ENCODE peak calls at places on chromosomes 11 and 22, in four cellular contexts. One of them, this sample, is unnamed.

GRCh38 chr11:68340003-68340767 is 27.8 kb downstream of the LRP5 start:
- DNase-seq in GDM1: no peak
- DNase-seq in stimulated activated CD8-positive, alpha-beta memory T cell treated with anti-CD3 and anti-CD28 coated beads, Interleukin-4, amount 100 ng/mL, for 1 hour: peak
- DNase-seq in kidney tubule cell: no peak
- DNase-seq in this sample: no peak

GRCh38 chr11:60378359-60378758 is at the start of gene MS4A7:
- DNase-seq in GDM1: peak
- DNase-seq in stimulated activated CD8-positive, alpha-beta memory T cell treated with anti-CD3 and anti-CD28 coated beads, Interleukin-4, amount 100 ng/mL, for 1 hour: no peak
- DNase-seq in kidney tubule cell: peak
- DNase-seq in this sample: no peak

GRCh38 chr11:1825039-1825740 is 9.6 kb upstream of the SYT8 start:
- DNase-seq in GDM1: no peak
- DNase-seq in stimulated activated CD8-positive, alpha-beta memory T cell treated with anti-CD3 and anti-CD28 coated beads, Interleukin-4, amount 100 ng/mL, for 1 hour: no peak
- DNase-seq in kidney tubule cell: no peak
- DNase-seq in this sample: no peak

GRCh38 chr11:129061466-129062194 is 119.0 kb upstream of the TP53AIP1 start:
- DNase-seq in GDM1: no peak
- DNase-seq in stimulated activated CD8-positive, alpha-beta memory T cell treated with anti-CD3 and anti-CD28 coated beads, Interleukin-4, amount 100 ng/mL, for 1 hour: no peak
- DNase-seq in kidney tubule cell: peak
- DNase-seq in this sample: no peak

GRCh38 chr11:44531636-44532035 is 33.8 kb upstream of the CD82 start:
- DNase-seq in GDM1: no peak
- DNase-seq in stimulated activated CD8-positive, alpha-beta memory T cell treated with anti-CD3 and anti-CD28 coated beads, Interleukin-4, amount 100 ng/mL, for 1 hour: no peak
- DNase-seq in kidney tubule cell: no peak
- DNase-seq in this sample: no peak

GRCh38 chr11:57800444-57801184 is 39.0 kb downstream of the CTNND1 start:
- DNase-seq in GDM1: peak
- DNase-seq in stimulated activated CD8-positive, alpha-beta memory T cell treated with anti-CD3 and anti-CD28 coated beads, Interleukin-4, amount 100 ng/mL, for 1 hour: no peak
- DNase-seq in kidney tubule cell: peak
- DNase-seq in this sample: peak

GRCh38 chr11:64877390-64878222 is 815 bp downstream of the EHD1 start:
- DNase-seq in GDM1: no peak
- DNase-seq in stimulated activated CD8-positive, alpha-beta memory T cell treated with anti-CD3 and anti-CD28 coated beads, Interleukin-4, amount 100 ng/mL, for 1 hour: no peak
- DNase-seq in kidney tubule cell: no peak
- DNase-seq in this sample: no peak

GRCh38 chr22:44245438-44245837 is 64.7 kb downstream of the PARVG start:
- DNase-seq in GDM1: no peak
- DNase-seq in stimulated activated CD8-positive, alpha-beta memory T cell treated with anti-CD3 and anti-CD28 coated beads, Interleukin-4, amount 100 ng/mL, for 1 hour: no peak
- DNase-seq in kidney tubule cell: no peak
- DNase-seq in this sample: no peak

GRCh38 chr11:70525006-70525405 is 126.7 kb downstream of the CTTN start:
- DNase-seq in GDM1: no peak
- DNase-seq in stimulated activated CD8-positive, alpha-beta memory T cell treated with anti-CD3 and anti-CD28 coated beads, Interleukin-4, amount 100 ng/mL, for 1 hour: no peak
- DNase-seq in kidney tubule cell: no peak
- DNase-seq in this sample: no peak

GRCh38 chr11:110130642-110131238 is 37.5 kb downstream of the ZC3H12C start:
- DNase-seq in GDM1: no peak
- DNase-seq in stimulated activated CD8-positive, alpha-beta memory T cell treated with anti-CD3 and anti-CD28 coated beads, Interleukin-4, amount 100 ng/mL, for 1 hour: no peak
- DNase-seq in kidney tubule cell: peak
- DNase-seq in this sample: no peak

GRCh38 chr11:122440783-122441701 is 214.5 kb upstream of the UBASH3B start:
- DNase-seq in GDM1: no peak
- DNase-seq in stimulated activated CD8-positive, alpha-beta memory T cell treated with anti-CD3 and anti-CD28 coated beads, Interleukin-4, amount 100 ng/mL, for 1 hour: no peak
- DNase-seq in kidney tubule cell: no peak
- DNase-seq in this sample: no peak

GRCh38 chr11:65078151-65078550 is 5.7 kb downstream of the CDCA5 start:
- DNase-seq in GDM1: peak
- DNase-seq in stimulated activated CD8-positive, alpha-beta memory T cell treated with anti-CD3 and anti-CD28 coated beads, Interleukin-4, amount 100 ng/mL, for 1 hour: peak
- DNase-seq in kidney tubule cell: peak
- DNase-seq in this sample: no peak

GRCh38 chr11:120517390-120518315 is 6.1 kb downstream of the GRIK4 start:
- DNase-seq in GDM1: no peak
- DNase-seq in stimulated activated CD8-positive, alpha-beta memory T cell treated with anti-CD3 and anti-CD28 coated beads, Interleukin-4, amount 100 ng/mL, for 1 hour: no peak
- DNase-seq in kidney tubule cell: no peak
- DNase-seq in this sample: no peak

GRCh38 chr11:99693941-99694492 is 673.3 kb downstream of the CNTN5 start:
- DNase-seq in GDM1: no peak
- DNase-seq in stimulated activated CD8-positive, alpha-beta memory T cell treated with anti-CD3 and anti-CD28 coated beads, Interleukin-4, amount 100 ng/mL, for 1 hour: no peak
- DNase-seq in kidney tubule cell: peak
- DNase-seq in this sample: peak

GRCh38 chr22:46047226-46047625 is 70.3 kb upstream of the WNT7B start:
- DNase-seq in GDM1: no peak
- DNase-seq in stimulated activated CD8-positive, alpha-beta memory T cell treated with anti-CD3 and anti-CD28 coated beads, Interleukin-4, amount 100 ng/mL, for 1 hour: no peak
- DNase-seq in kidney tubule cell: no peak
- DNase-seq in this sample: no peak

GRCh38 chr11:353315-353857 is 15.9 kb upstream of the B4GALNT4 start:
- DNase-seq in GDM1: no peak
- DNase-seq in stimulated activated CD8-positive, alpha-beta memory T cell treated with anti-CD3 and anti-CD28 coated beads, Interleukin-4, amount 100 ng/mL, for 1 hour: no peak
- DNase-seq in kidney tubule cell: peak
- DNase-seq in this sample: peak

GRCh38 chr11:5967708-5968107 is 586 bp downstream of the OR56A5 start:
- DNase-seq in GDM1: no peak
- DNase-seq in stimulated activated CD8-positive, alpha-beta memory T cell treated with anti-CD3 and anti-CD28 coated beads, Interleukin-4, amount 100 ng/mL, for 1 hour: no peak
- DNase-seq in kidney tubule cell: peak
- DNase-seq in this sample: no peak

GRCh38 chr11:47512701-47513100 is 40.2 kb downstream of the CELF1 start:
- DNase-seq in GDM1: no peak
- DNase-seq in stimulated activated CD8-positive, alpha-beta memory T cell treated with anti-CD3 and anti-CD28 coated beads, Interleukin-4, amount 100 ng/mL, for 1 hour: no peak
- DNase-seq in kidney tubule cell: no peak
- DNase-seq in this sample: no peak

GRCh38 chr11:2213890-2214526 is 42.4 kb upstream of the TH start:
- DNase-seq in GDM1: no peak
- DNase-seq in stimulated activated CD8-positive, alpha-beta memory T cell treated with anti-CD3 and anti-CD28 coated beads, Interleukin-4, amount 100 ng/mL, for 1 hour: no peak
- DNase-seq in kidney tubule cell: no peak
- DNase-seq in this sample: no peak

GRCh38 chr11:46367244-46367915 is 14.1 kb upstream of the MDK start:
- DNase-seq in GDM1: peak
- DNase-seq in stimulated activated CD8-positive, alpha-beta memory T cell treated with anti-CD3 and anti-CD28 coated beads, Interleukin-4, amount 100 ng/mL, for 1 hour: peak
- DNase-seq in kidney tubule cell: peak
- DNase-seq in this sample: peak

GRCh38 chr11:111698852-111699559 is 67.2 kb downstream of the PPP2R1B start:
- DNase-seq in GDM1: no peak
- DNase-seq in stimulated activated CD8-positive, alpha-beta memory T cell treated with anti-CD3 and anti-CD28 coated beads, Interleukin-4, amount 100 ng/mL, for 1 hour: no peak
- DNase-seq in kidney tubule cell: no peak
- DNase-seq in this sample: no peak

GRCh38 chr11:390175-390574 is 3.8 kb upstream of the PKP3 start:
- DNase-seq in GDM1: no peak
- DNase-seq in stimulated activated CD8-positive, alpha-beta memory T cell treated with anti-CD3 and anti-CD28 coated beads, Interleukin-4, amount 100 ng/mL, for 1 hour: no peak
- DNase-seq in kidney tubule cell: no peak
- DNase-seq in this sample: no peak

GRCh38 chr11:57144531-57145320 is 37.0 kb upstream of the LRRC55 start:
- DNase-seq in GDM1: no peak
- DNase-seq in stimulated activated CD8-positive, alpha-beta memory T cell treated with anti-CD3 and anti-CD28 coated beads, Interleukin-4, amount 100 ng/mL, for 1 hour: no peak
- DNase-seq in kidney tubule cell: no peak
- DNase-seq in this sample: no peak

GRCh38 chr11:33884035-33884434 is 7.8 kb downstream of the LMO2 start:
- DNase-seq in GDM1: no peak
- DNase-seq in stimulated activated CD8-positive, alpha-beta memory T cell treated with anti-CD3 and anti-CD28 coated beads, Interleukin-4, amount 100 ng/mL, for 1 hour: no peak
- DNase-seq in kidney tubule cell: no peak
- DNase-seq in this sample: no peak

GRCh38 chr11:61362542-61362875 is 335 bp downstream of the TMEM138 start:
- DNase-seq in GDM1: peak
- DNase-seq in stimulated activated CD8-positive, alpha-beta memory T cell treated with anti-CD3 and anti-CD28 coated beads, Interleukin-4, amount 100 ng/mL, for 1 hour: no peak
- DNase-seq in kidney tubule cell: peak
- DNase-seq in this sample: peak

GRCh38 chr22:29456211-29456671 is 17.9 kb downstream of the RFPL1 start:
- DNase-seq in GDM1: no peak
- DNase-seq in stimulated activated CD8-positive, alpha-beta memory T cell treated with anti-CD3 and anti-CD28 coated beads, Interleukin-4, amount 100 ng/mL, for 1 hour: no peak
- DNase-seq in kidney tubule cell: peak
- DNase-seq in this sample: no peak

GRCh38 chr11:111414267-111414931 is 35.3 kb upstream of the POU2AF1 start:
- DNase-seq in GDM1: no peak
- DNase-seq in stimulated activated CD8-positive, alpha-beta memory T cell treated with anti-CD3 and anti-CD28 coated beads, Interleukin-4, amount 100 ng/mL, for 1 hour: no peak
- DNase-seq in kidney tubule cell: no peak
- DNase-seq in this sample: no peak

GRCh38 chr22:21952586-21953571 is at the start of gene PPM1F:
- DNase-seq in GDM1: peak
- DNase-seq in stimulated activated CD8-positive, alpha-beta memory T cell treated with anti-CD3 and anti-CD28 coated beads, Interleukin-4, amount 100 ng/mL, for 1 hour: peak
- DNase-seq in kidney tubule cell: peak
- DNase-seq in this sample: peak

GRCh38 chr11:88340366-88340930 is 2.9 kb upstream of the CTSC start:
- DNase-seq in GDM1: no peak
- DNase-seq in stimulated activated CD8-positive, alpha-beta memory T cell treated with anti-CD3 and anti-CD28 coated beads, Interleukin-4, amount 100 ng/mL, for 1 hour: no peak
- DNase-seq in kidney tubule cell: no peak
- DNase-seq in this sample: no peak

GRCh38 chr11:32494629-32495028 is 59.3 kb upstream of the WT1 start:
- DNase-seq in GDM1: no peak
- DNase-seq in stimulated activated CD8-positive, alpha-beta memory T cell treated with anti-CD3 and anti-CD28 coated beads, Interleukin-4, amount 100 ng/mL, for 1 hour: no peak
- DNase-seq in kidney tubule cell: no peak
- DNase-seq in this sample: no peak

GRCh38 chr22:49015993-49016908 is 811.4 kb downstream of the BRD1 start:
- DNase-seq in GDM1: no peak
- DNase-seq in stimulated activated CD8-positive, alpha-beta memory T cell treated with anti-CD3 and anti-CD28 coated beads, Interleukin-4, amount 100 ng/mL, for 1 hour: no peak
- DNase-seq in kidney tubule cell: no peak
- DNase-seq in this sample: no peak

GRCh38 chr11:66265531-66266377 is 2.7 kb upstream of the RAB1B start:
- DNase-seq in GDM1: no peak
- DNase-seq in stimulated activated CD8-positive, alpha-beta memory T cell treated with anti-CD3 and anti-CD28 coated beads, Interleukin-4, amount 100 ng/mL, for 1 hour: no peak
- DNase-seq in kidney tubule cell: no peak
- DNase-seq in this sample: no peak

GRCh38 chr11:66020212-66020611 is 6.1 kb downstream of the CATSPER1 start:
- DNase-seq in GDM1: no peak
- DNase-seq in stimulated activated CD8-positive, alpha-beta memory T cell treated with anti-CD3 and anti-CD28 coated beads, Interleukin-4, amount 100 ng/mL, for 1 hour: no peak
- DNase-seq in kidney tubule cell: no peak
- DNase-seq in this sample: no peak

GRCh38 chr11:35223429-35223828 is 84.5 kb downstream of the CD44 start:
- DNase-seq in GDM1: no peak
- DNase-seq in stimulated activated CD8-positive, alpha-beta memory T cell treated with anti-CD3 and anti-CD28 coated beads, Interleukin-4, amount 100 ng/mL, for 1 hour: no peak
- DNase-seq in kidney tubule cell: no peak
- DNase-seq in this sample: peak

This sample was measured in fibroblast of gingiva.